ENCODE peak calls at places on chromosomes 12 and 14, in ten cellular contexts. J is fibroblast of pulmonary artery; E is CD8-positive, alpha-beta T cell; V is Calu3; N is GM13977; S is psoas muscle; P is right lobe of liver; K is cardiac fibroblast; Y is K562; T is adrenal gland. Z is an unnamed sample.

GRCh38 chr14:21308479-21309237 is 28.8 kb downstream of the RPGRIP1 start:
- DNase-seq in J (peak), E (peak), V (peak), N (peak), S (peak), P (peak), K (peak), Y (peak), T (peak), Z (peak)

GRCh38 chr14:51614707-51615106 is 37.0 kb upstream of the FRMD6 start:
- DNase-seq in J (no peak), E (no peak), V (no peak), N (no peak), S (no peak), P (no peak), K (no peak), Y (no peak), T (no peak), Z (no peak)

GRCh38 chr12:131985145-131985875 is 35.6 kb downstream of the EP400 start:
- DNase-seq in J (no peak), E (no peak), V (no peak), N (no peak), S (no peak), P (peak), K (no peak), Y (no peak), T (peak), Z (no peak)

GRCh38 chr12:91055976-91056375 is 1.8 kb downstream of the KERA start:
- DNase-seq in J (no peak), E (no peak), V (no peak), N (no peak), S (no peak), P (no peak), K (no peak), Y (no peak), T (no peak), Z (no peak)

GRCh38 chr14:25406818-25407217 is 356.9 kb upstream of the STXBP6 start:
- DNase-seq in J (peak), E (no peak), V (peak), N (no peak), S (no peak), P (no peak), K (peak), Y (peak), T (peak), Z (no peak)

GRCh38 chr12:110141389-110141788 is 17.2 kb downstream of the IFT81 start:
- DNase-seq in J (peak), E (no peak), V (no peak), N (no peak), S (peak), P (peak), K (peak), Y (no peak), T (peak), Z (no peak)

GRCh38 chr14:46490150-46490769 is 161.3 kb downstream of the RPL10L start:
- DNase-seq in J (no peak), E (no peak), V (peak), N (peak), S (no peak), P (no peak), K (no peak), Y (no peak), T (no peak), Z (no peak)

GRCh38 chr12:81360916-81361315 is 283.0 kb downstream of the ACSS3 start:
- DNase-seq in J (no peak), E (no peak), V (no peak), N (no peak), S (no peak), P (no peak), K (no peak), Y (no peak), T (no peak), Z (no peak)

GRCh38 chr14:23055621-23056256 is 1.6 kb downstream of the CDH24 start:
- DNase-seq in J (no peak), E (no peak), V (no peak), N (no peak), S (peak), P (no peak), K (peak), Y (no peak), T (no peak), Z (no peak)

GRCh38 chr14:77409131-77409533 is 14.2 kb downstream of the NOXRED1 start:
- DNase-seq in J (peak), E (no peak), V (peak), N (no peak), S (no peak), P (no peak), K (peak), Y (peak), T (no peak), Z (no peak)

GRCh38 chr12:8648598-8649205 is 13.9 kb downstream of the MFAP5 start:
- DNase-seq in J (no peak), E (peak), V (no peak), N (peak), S (no peak), P (no peak), K (no peak), Y (no peak), T (no peak), Z (no peak)

GRCh38 chr12:6116481-6117021 is 7.9 kb downstream of the VWF start:
- DNase-seq in J (peak), E (no peak), V (no peak), N (no peak), S (peak), P (no peak), K (peak), Y (no peak), T (peak), Z (no peak)

GRCh38 chr14:62957562-62957961 is 87.7 kb downstream of the KCNH5 start:
- DNase-seq in J (peak), E (no peak), V (no peak), N (no peak), S (no peak), P (no peak), K (peak), Y (peak), T (no peak), Z (no peak)

GRCh38 chr14:88023658-88024187 is 18.8 kb downstream of the GPR65 start:
- DNase-seq in J (no peak), E (no peak), V (no peak), N (no peak), S (no peak), P (no peak), K (no peak), Y (peak), T (no peak), Z (no peak)

GRCh38 chr14:102192840-102193502 is 53.3 kb downstream of the WDR20 start:
- DNase-seq in J (no peak), E (no peak), V (no peak), N (no peak), S (no peak), P (no peak), K (no peak), Y (no peak), T (no peak), Z (no peak)

GRCh38 chr14:45201908-45202307 is 51.1 kb downstream of the MIS18BP1 start:
- DNase-seq in J (peak), E (no peak), V (no peak), N (no peak), S (no peak), P (no peak), K (peak), Y (peak), T (no peak), Z (no peak)

GRCh38 chr12:21941522-21942376 is 523 bp upstream of the ABCC9 start:
- DNase-seq in J (peak), E (no peak), V (no peak), N (no peak), S (peak), P (peak), K (peak), Y (peak), T (peak), Z (no peak)
- TF ChIP-seq CTCF in J (peak), E (no peak), V (no peak), N (no peak), S (peak), P (peak), K (peak), Y (no peak), T (no peak), Z (no peak)

GRCh38 chr12:47947273-47947672 is 16.1 kb upstream of the TMEM106C start:
- DNase-seq in J (peak), E (no peak), V (no peak), N (no peak), S (no peak), P (no peak), K (no peak), Y (no peak), T (no peak), Z (no peak)

GRCh38 chr12:47945341-47945728 is 18.1 kb upstream of the TMEM106C start:
- DNase-seq in J (no peak), E (no peak), V (no peak), N (no peak), S (no peak), P (no peak), K (no peak), Y (no peak), T (no peak), Z (no peak)

GRCh38 chr12:47946413-47947107 is 16.8 kb upstream of the TMEM106C start:
- DNase-seq in J (peak), E (no peak), V (no peak), N (no peak), S (no peak), P (no peak), K (no peak), Y (no peak), T (no peak), Z (no peak)

GRCh38 chr12:47950856-47951468 is 12.4 kb upstream of the TMEM106C start:
- DNase-seq in J (no peak), E (no peak), V (no peak), N (no peak), S (no peak), P (no peak), K (no peak), Y (no peak), T (no peak), Z (no peak)

GRCh38 chr12:47949441-47950341 is 13.7 kb upstream of the TMEM106C start:
- DNase-seq in J (peak), E (peak), V (peak), N (peak), S (peak), P (peak), K (peak), Y (peak), T (peak), Z (peak)
- TF ChIP-seq CTCF in J (peak), E (peak), V (peak), N (peak), S (peak), P (peak), K (peak), Y (peak), T (peak), Z (no peak)

GRCh38 chr12:59600174-59600573 is 4.3 kb downstream of the SLC16A7 start:
- DNase-seq in J (peak), E (no peak), V (no peak), N (no peak), S (no peak), P (no peak), K (peak), Y (no peak), T (no peak), Z (no peak)
- TF ChIP-seq CTCF in J (no peak), E (no peak), V (no peak), N (no peak), S (no peak), P (peak), K (no peak), Y (no peak), T (no peak), Z (no peak)

GRCh38 chr12:46177842-46178608 is 90.8 kb downstream of the SLC38A1 start:
- DNase-seq in J (no peak), E (no peak), V (no peak), N (no peak), S (no peak), P (no peak), K (no peak), Y (peak), T (no peak), Z (no peak)

GRCh38 chr12:46174919-46175318 is 93.9 kb downstream of the SLC38A1 start:
- DNase-seq in J (no peak), E (no peak), V (no peak), N (no peak), S (no peak), P (no peak), K (no peak), Y (no peak), T (no peak), Z (no peak)

GRCh38 chr12:46181465-46181864 is 87.4 kb downstream of the SLC38A1 start:
- DNase-seq in J (no peak), E (no peak), V (no peak), N (no peak), S (no peak), P (no peak), K (no peak), Y (no peak), T (no peak), Z (no peak)

GRCh38 chr12:46177020-46177419 is 91.8 kb downstream of the SLC38A1 start:
- DNase-seq in J (no peak), E (no peak), V (no peak), N (no peak), S (no peak), P (no peak), K (no peak), Y (no peak), T (no peak), Z (no peak)

GRCh38 chr12:46179693-46180452 is 89.0 kb downstream of the SLC38A1 start:
- DNase-seq in J (no peak), E (no peak), V (no peak), N (no peak), S (no peak), P (no peak), K (no peak), Y (no peak), T (no peak), Z (no peak)
- TF ChIP-seq CTCF in J (no peak), E (no peak), V (no peak), N (no peak), S (no peak), P (no peak), K (no peak), Y (no peak), T (no peak), Z (no peak)

GRCh38 chr12:55746913-55747231 is 4.0 kb downstream of the GDF11 start:
- DNase-seq in J (no peak), E (no peak), V (no peak), N (no peak), S (no peak), P (no peak), K (no peak), Y (no peak), T (no peak), Z (no peak)

GRCh38 chr12:55743967-55744931 is 1.3 kb downstream of the GDF11 start:
- DNase-seq in J (no peak), E (no peak), V (no peak), N (no peak), S (no peak), P (no peak), K (no peak), Y (peak), T (no peak), Z (no peak)

GRCh38 chr12:55743131-55743921 is 404 bp downstream of the GDF11 start:
- DNase-seq in J (peak), E (peak), V (peak), N (peak), S (peak), P (no peak), K (peak), Y (peak), T (no peak), Z (no peak)

GRCh38 chr12:55746147-55746912 is 3.4 kb downstream of the GDF11 start:
- DNase-seq in J (no peak), E (no peak), V (no peak), N (no peak), S (no peak), P (no peak), K (no peak), Y (no peak), T (no peak), Z (no peak)

GRCh38 chr12:55745361-55746146 is 2.6 kb downstream of the GDF11 start:
- DNase-seq in J (peak), E (no peak), V (no peak), N (no peak), S (no peak), P (no peak), K (peak), Y (peak), T (peak), Z (no peak)
- TF ChIP-seq CTCF in J (no peak), E (no peak), V (no peak), N (no peak), S (no peak), P (no peak), K (no peak), Y (no peak), T (no peak), Z (no peak)

GRCh38 chr12:89389755-89390661 is 37.7 kb upstream of the DUSP6 start:
- DNase-seq in J (peak), E (no peak), V (no peak), N (no peak), S (no peak), P (no peak), K (peak), Y (no peak), T (no peak), Z (no peak)
- TF ChIP-seq CTCF in J (no peak), E (no peak), V (no peak), N (no peak), S (no peak), P (no peak), K (no peak), Y (no peak), T (no peak), Z (no peak)

GRCh38 chr12:105418232-105418631 is 87.7 kb downstream of the C12orf75 start:
- DNase-seq in J (peak), E (no peak), V (peak), N (no peak), S (no peak), P (no peak), K (peak), Y (no peak), T (no peak), Z (no peak)

GRCh38 chr12:105419606-105420005 is 89.1 kb downstream of the C12orf75 start:
- DNase-seq in J (no peak), E (no peak), V (no peak), N (no peak), S (no peak), P (no peak), K (no peak), Y (no peak), T (no peak), Z (no peak)

GRCh38 chr12:105418821-105419291 is 88.4 kb downstream of the C12orf75 start:
- DNase-seq in J (no peak), E (no peak), V (no peak), N (no peak), S (no peak), P (no peak), K (no peak), Y (no peak), T (no peak), Z (no peak)

GRCh38 chr12:105420046-105420445 is 89.6 kb downstream of the C12orf75 start:
- DNase-seq in J (no peak), E (no peak), V (no peak), N (no peak), S (no peak), P (no peak), K (no peak), Y (no peak), T (no peak), Z (no peak)

DNA sequence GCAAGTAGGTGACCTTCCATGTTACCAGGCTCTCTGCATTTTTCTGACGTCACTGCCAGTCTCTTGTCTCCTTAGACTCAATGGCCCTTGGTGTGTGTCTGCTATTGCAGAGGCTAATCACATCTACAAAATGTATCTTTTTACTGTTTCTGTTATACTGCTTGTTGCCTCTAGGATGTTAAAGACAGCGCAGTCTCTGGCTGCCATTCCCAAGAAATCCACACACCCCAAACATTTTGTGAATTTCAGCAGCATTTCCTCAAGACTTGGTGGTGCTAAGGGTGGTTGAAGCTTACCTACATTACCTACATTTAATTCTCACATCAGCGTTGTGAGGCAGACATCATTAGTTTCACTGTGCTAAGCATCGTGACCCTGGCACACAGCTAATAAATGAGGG is 87.2 kb downstream of the C12orf75 start:
- DNase-seq in J (no peak), E (no peak), V (no peak), N (no peak), S (no peak), P (no peak), K (no peak), Y (no peak), T (no peak), Z (no peak)
- TF ChIP-seq CTCF in J (no peak), E (no peak), V (no peak), N (no peak), S (no peak), P (no peak), K (peak), Y (no peak), T (no peak), Z (no peak)

DNA sequence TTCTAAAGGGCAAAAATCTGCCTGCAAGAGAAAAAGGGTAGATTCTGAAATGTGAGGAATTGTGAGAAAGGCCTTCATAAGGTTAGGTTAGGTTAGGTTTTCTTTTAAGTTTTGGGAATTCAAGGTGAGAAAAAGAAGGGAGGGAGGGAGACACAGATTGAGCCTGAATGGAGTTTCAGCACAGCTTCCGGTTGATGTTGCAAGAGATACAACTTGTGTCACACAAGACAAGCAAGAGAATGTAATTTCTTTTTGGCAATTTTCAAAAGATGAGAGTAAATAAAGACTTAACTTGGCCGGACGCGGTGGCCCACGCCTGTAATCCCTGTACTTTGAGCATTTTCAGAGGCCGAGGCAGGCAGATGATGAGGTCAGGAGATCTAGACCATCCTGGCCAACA is 63.8 kb downstream of the CPSF2 start:
- DNase-seq in J (no peak), E (no peak), V (no peak), N (no peak), S (no peak), P (no peak), K (no peak), Y (no peak), T (no peak), Z (no peak)
- TF ChIP-seq CTCF in J (no peak), E (no peak), V (no peak), N (no peak), S (no peak), P (no peak), K (no peak), Y (no peak), T (no peak), Z (no peak)

GRCh38 chr12:15996254-15996653 is 85.1 kb downstream of the DERA start:
- DNase-seq in J (peak), E (no peak), V (no peak), N (no peak), S (no peak), P (no peak), K (peak), Y (peak), T (no peak), Z (no peak)
- TF ChIP-seq CTCF in J (peak), E (no peak), V (no peak), N (no peak), S (no peak), P (peak), K (peak), Y (no peak), T (no peak), Z (no peak)

DNA sequence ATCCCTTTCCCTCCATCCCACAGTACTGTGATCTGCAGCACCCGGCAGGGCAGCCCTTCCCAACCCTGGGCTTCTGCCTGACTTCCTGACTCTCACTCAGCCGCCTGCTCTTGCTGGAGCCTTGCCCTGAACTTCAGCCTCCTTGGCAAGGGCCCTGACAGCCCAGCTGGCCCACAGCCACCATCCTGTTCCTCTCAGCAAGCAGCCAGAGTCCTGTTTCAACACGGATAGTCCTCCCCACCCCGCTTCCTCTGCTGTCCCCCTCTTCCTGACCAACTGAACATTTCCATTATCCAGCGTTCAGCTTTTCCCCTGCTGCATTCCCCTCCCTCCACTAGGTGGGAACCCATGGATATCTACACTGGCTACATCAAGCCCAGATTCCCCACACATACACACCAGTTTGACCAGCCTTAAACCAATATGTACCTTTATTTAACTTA is 74.0 kb upstream of the MDM1 start:
- DNase-seq in J (peak), E (no peak), V (peak), N (no peak), S (peak), P (peak), K (peak), Y (peak), T (peak), Z (peak)
- TF ChIP-seq CTCF in J (peak), E (no peak), V (no peak), N (no peak), S (peak), P (peak), K (peak), Y (peak), T (peak), Z (no peak)